ENCODE peak calls at places on chromosomes 4 and X, in seven cellular contexts. X is left colon; M is stimulated activated naive CD4-positive, alpha-beta T cell; F is HFF-Myc; B is occipital lobe; P is memory B cell; H is CD4-positive, CD25-positive, alpha-beta regulatory T cell. Y is an unnamed sample.

GRCh38 chr4:79281577-79282359 is 44.1 kb downstream of the NAA11 start:
- DNase-seq in H (no peak), M (no peak), P (no peak), X (no peak), F (no peak), B (no peak), Y (no peak)

GRCh38 chr4:88584471-88584900 is 7.8 kb upstream of the HERC3 start:
- DNase-seq in B (no peak), H (no peak), M (no peak), X (no peak), P (no peak), F (no peak), Y (no peak)

GRCh38 chr4:1243451-1244080 is 5.4 kb downstream of the CTBP1 start:
- DNase-seq in F (no peak), X (peak; percentile 21), M (no peak), H (no peak), B (no peak), P (no peak), Y (no peak)

GRCh38 chr4:186727977-186728519 is 4.4 kb upstream of the FAT1 start:
- DNase-seq in X (peak; percentile 59), B (no peak), P (no peak), M (no peak), H (no peak), F (no peak), Y (peak; percentile 59)

GRCh38 chr4:113052379-113052951 is 3.0 kb downstream of the ANK2 start:
- DNase-seq in X (no peak), M (no peak), P (no peak), F (no peak), H (no peak), B (peak; percentile 18), Y (no peak)

GRCh38 chr4:99404595-99405287 is 30.4 kb downstream of the ADH7 start:
- DNase-seq in P (no peak), B (no peak), F (peak; percentile 83), M (no peak), X (no peak), H (no peak), Y (no peak)

GRCh38 chr4:1151541-1151940 is 20.8 kb downstream of the SPON2 start:
- DNase-seq in M (no peak), P (no peak), H (no peak), B (no peak), X (no peak), F (no peak), Y (no peak)

GRCh38 chr4:74038161-74039064 is at the start of gene CXCL3:
- DNase-seq in H (no peak), M (no peak), B (peak; percentile 47), F (no peak), X (peak; percentile 88), P (no peak), Y (peak; percentile 95)

GRCh38 chr4:87055340-87055739 is 120.5 kb downstream of the AFF1 start:
- DNase-seq in X (no peak), H (no peak), P (no peak), B (no peak), M (no peak), F (no peak), Y (no peak)

GRCh38 chr4:82045267-82045666 is 328.5 kb downstream of the HNRNPD start:
- DNase-seq in P (no peak), F (no peak), M (no peak), B (no peak), H (no peak), X (no peak), Y (no peak)

GRCh38 chr4:110400071-110400470 is 75.9 kb upstream of the ENPEP start:
- DNase-seq in F (no peak), P (no peak), B (no peak), X (no peak), H (no peak), M (no peak), Y (no peak)

GRCh38 chr4:128006592-128006991 is 41.4 kb downstream of the ABHD18 start:
- DNase-seq in B (no peak), H (no peak), M (no peak), P (no peak), X (no peak), F (no peak), Y (no peak)

GRCh38 chr4:95362906-95363578 is 185.7 kb downstream of the UNC5C start:
- DNase-seq in F (peak; percentile 6), P (no peak), M (no peak), X (no peak), H (no peak), B (no peak), Y (peak; percentile 19)

GRCh38 chr4:6595897-6596537 is 21.0 kb downstream of the MAN2B2 start:
- DNase-seq in B (no peak), X (no peak), F (no peak), H (no peak), P (no peak), M (no peak), Y (no peak)

GRCh38 chr4:89026542-89026941 is 30.4 kb downstream of the FAM13A start:
- DNase-seq in B (no peak), H (no peak), X (no peak), M (no peak), P (no peak), F (no peak), Y (no peak)

GRCh38 chr4:10023050-10023419 is 1.7 kb upstream of the SLC2A9 start:
- DNase-seq in P (no peak), H (no peak), F (no peak), X (no peak), M (no peak), B (no peak), Y (no peak)

GRCh38 chr4:130359537-130359936 is 1263.6 kb downstream of the C4orf33 start:
- DNase-seq in M (no peak), B (no peak), P (no peak), F (no peak), H (no peak), X (no peak), Y (no peak)

GRCh38 chrX:68932611-68933010 is 103.8 kb downstream of the EFNB1 start:
- DNase-seq in F (no peak), P (no peak), M (no peak), B (no peak), X (no peak), H (no peak), Y (no peak)

GRCh38 chrX:22365460-22365859 is 92.7 kb downstream of the CBLL2 start:
- DNase-seq in B (no peak), H (no peak), X (no peak), M (no peak), P (no peak), F (no peak), Y (no peak)

GRCh38 chr4:21949073-21949457 is 493 bp upstream of the KCNIP4 start:
- DNase-seq in X (no peak), M (no peak), H (no peak), P (no peak), F (no peak), B (no peak), Y (peak; percentile 22)